ENCODE peak calls at places on chromosomes 3 and 15, in five cellular contexts. W, I, J, O and Q are unnamed samples.

GRCh38 chr15:99447497-99448371 is 118.0 kb upstream of the MEF2A start:
- DNase-seq in W (peak), I (no peak), J (no peak), O (no peak), Q (no peak)

GRCh38 chr15:77631790-77632551 is 741 bp downstream of the LINGO1 start:
- DNase-seq in W (peak), I (peak), J (no peak), O (no peak), Q (no peak)

GRCh38 chr3:186137051-186137685 is 28.3 kb upstream of the ETV5 start:
- DNase-seq in W (no peak), I (no peak), J (no peak), O (no peak), Q (no peak)

GRCh38 chr15:60093273-60094067 is 89.4 kb downstream of the FOXB1 start:
- DNase-seq in W (peak), I (no peak), J (no peak), O (no peak), Q (no peak)

GRCh38 chr15:94080989-94081605 is 150.3 kb upstream of the MCTP2 start:
- DNase-seq in W (no peak), I (no peak), J (no peak), O (no peak), Q (no peak)

GRCh38 chr3:149018247-149018646 is 26.9 kb downstream of the GYG1 start:
- DNase-seq in W (no peak), I (no peak), J (peak), O (no peak), Q (peak)

GRCh38 chr3:136994772-136995516 is 37.2 kb downstream of the IL20RB start:
- DNase-seq in W (no peak), I (no peak), J (peak), O (peak), Q (peak)

GRCh38 chr15:60760646-60761504 is 281.9 kb upstream of the ICE2 start:
- DNase-seq in W (no peak), I (no peak), J (peak), O (no peak), Q (peak)

GRCh38 chr3:132210476-132211346 is 106.5 kb upstream of the ACP3 start:
- DNase-seq in W (peak), I (peak), J (no peak), O (no peak), Q (no peak)

GRCh38 chr15:34213690-34214089 is 3.8 kb upstream of the KATNBL1 start:
- DNase-seq in W (no peak), I (no peak), J (no peak), O (no peak), Q (no peak)
- TF ChIP-seq CTCF in W (no peak), I (no peak), J (no peak), O (no peak), Q (peak)

DNA sequence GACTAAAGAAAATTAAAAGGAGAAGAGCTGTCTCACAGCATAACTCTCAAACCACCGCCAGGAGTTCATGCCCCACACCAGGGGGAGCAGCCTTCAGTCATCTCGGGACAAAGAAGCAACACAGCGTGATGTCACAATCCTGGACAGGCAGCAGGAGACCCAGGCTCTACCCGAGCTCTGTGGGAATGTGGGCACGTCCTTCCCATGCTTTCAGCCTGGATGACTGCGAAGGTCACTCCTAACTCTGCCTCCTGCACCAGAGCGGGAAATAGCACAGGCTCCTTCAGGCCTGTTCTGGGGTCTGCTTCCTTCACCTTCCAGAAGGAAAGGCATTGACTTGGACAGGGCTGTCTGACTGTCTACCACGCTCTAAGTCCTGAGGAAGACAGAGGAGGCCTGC is 31.3 kb downstream of the NOX5 start:
- DNase-seq in W (peak), I (no peak), J (peak), O (no peak), Q (peak)
- TF ChIP-seq CTCF in W (no peak), I (no peak), J (peak), O (no peak), Q (peak)

GRCh38 chr15:101267320-101268104 is 9.8 kb downstream of the SELENOS start:
- DNase-seq in W (no peak), I (no peak), J (peak), O (no peak), Q (no peak)
- TF ChIP-seq CTCF in W (no peak), I (no peak), J (peak), O (no peak), Q (no peak)

DNA sequence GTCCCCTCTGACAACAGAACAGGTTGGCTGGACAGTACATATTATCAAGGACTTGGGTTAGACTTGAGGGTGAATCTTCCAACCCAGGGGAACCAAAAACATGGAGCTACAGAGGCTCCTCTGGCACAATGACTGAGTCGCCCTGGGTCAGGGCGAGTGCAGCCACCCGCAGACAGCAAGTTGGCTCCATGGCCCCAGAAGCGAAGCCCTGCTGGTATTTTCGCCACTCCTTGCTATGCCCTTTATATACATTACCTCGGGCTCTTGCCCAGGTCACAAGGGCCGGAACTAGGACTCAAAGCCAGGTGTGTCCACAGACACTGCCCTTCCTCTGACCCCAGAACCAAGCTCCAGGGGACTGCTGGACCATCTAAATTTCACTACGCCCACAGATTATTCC is 64.6 kb downstream of the ADCY5 start:
- DNase-seq in W (no peak), I (no peak), J (no peak), O (no peak), Q (no peak)
- TF ChIP-seq CTCF in W (no peak), I (no peak), J (no peak), O (no peak), Q (no peak)

DNA sequence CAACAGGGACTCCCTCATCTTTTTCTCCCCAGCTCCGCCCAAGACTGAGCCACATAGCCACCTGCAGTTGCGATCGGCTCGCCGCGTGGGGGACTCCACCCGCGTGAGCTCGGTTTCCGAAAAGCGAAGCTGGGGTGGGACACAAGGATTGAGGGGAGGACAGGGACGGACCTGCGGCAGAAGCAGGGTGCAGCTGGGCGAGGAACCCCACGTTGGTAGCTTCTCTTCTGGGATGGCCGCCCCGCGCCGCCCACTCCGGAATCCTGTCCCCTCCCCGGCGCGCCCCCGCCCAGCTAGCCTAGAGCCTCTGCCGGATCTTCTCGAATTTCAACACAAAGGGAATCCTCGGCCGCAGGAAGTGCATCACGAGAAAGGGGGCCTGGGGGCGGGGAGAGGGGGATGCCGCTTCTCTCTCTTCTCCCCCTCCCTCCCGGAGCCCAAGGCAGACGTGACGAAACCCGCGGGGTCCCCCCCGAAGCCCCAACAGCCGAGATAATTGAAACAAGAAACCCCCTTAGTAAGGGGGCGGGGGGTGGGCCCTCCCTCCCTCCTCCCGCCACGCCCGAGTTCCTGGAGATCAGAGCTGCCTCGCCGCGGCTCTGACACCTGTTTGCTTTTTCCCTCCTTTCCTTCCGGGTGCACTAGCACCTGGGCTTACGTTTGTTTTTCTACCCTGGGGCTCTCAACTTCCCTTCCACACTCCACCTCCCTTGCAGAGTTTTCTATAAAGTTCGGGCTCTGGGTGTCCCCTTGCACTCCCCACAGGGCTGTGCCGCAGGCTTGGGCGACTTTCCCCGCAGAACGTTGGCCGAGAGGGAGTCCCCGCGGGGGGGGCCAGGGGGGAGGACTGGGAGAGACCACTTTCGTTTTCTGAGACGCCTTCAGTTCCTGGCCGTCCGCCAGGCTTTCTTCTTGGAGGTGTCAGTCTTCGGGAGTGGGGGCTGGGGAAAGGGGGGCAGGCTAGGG is 1.3 kb upstream of the KCNH8 start:
- DNase-seq in W (peak), I (peak), J (peak), O (peak), Q (peak)
- TF ChIP-seq CTCF in W (peak), I (peak), J (peak), O (peak), Q (peak)